ENCODE peak calls at places on chromosomes 6 and 20, in six cellular contexts. One of them, this sample, is unnamed.
A peak's percentile ranks its signal among the peaks of the same experiment; 100 is the strongest.

GRCh38 chr20:50987493-50988210 is 29.0 kb downstream of the MOCS3 start:
- DNase-seq in lower lobe of right lung: no peak
- DNase-seq in uterus: peak; percentile 79
- DNase-seq in IMR-90: peak; percentile 90
- DNase-seq in ovary: peak; percentile 54
- DNase-seq in fibroblast of the aortic adventitia: peak; percentile 94
- DNase-seq in this sample: peak; percentile 77

GRCh38 chr6:31356946-31357466 is at the start of gene HLA-B:
- DNase-seq in lower lobe of right lung: peak; percentile 81
- DNase-seq in uterus: peak; percentile 92
- DNase-seq in fibroblast of the aortic adventitia: peak; percentile 85
- DNase-seq in IMR-90: peak; percentile 87
- DNase-seq in ovary: peak; percentile 82
- DNase-seq in this sample: peak; percentile 59

GRCh38 chr6:56758120-56758519 is 115.4 kb upstream of the DST start:
- DNase-seq in uterus: no peak
- DNase-seq in IMR-90: no peak
- DNase-seq in lower lobe of right lung: no peak
- DNase-seq in ovary: no peak
- DNase-seq in fibroblast of the aortic adventitia: no peak
- DNase-seq in this sample: no peak

GRCh38 chr6:6333498-6333897 is 13.0 kb upstream of the F13A1 start:
- DNase-seq in IMR-90: no peak
- DNase-seq in uterus: no peak
- DNase-seq in ovary: no peak
- DNase-seq in fibroblast of the aortic adventitia: no peak
- DNase-seq in lower lobe of right lung: no peak
- DNase-seq in this sample: no peak

GRCh38 chr6:17179246-17180073 is 77.6 kb downstream of the STMND1 start:
- DNase-seq in lower lobe of right lung: no peak
- DNase-seq in uterus: no peak
- DNase-seq in IMR-90: peak; percentile 68
- DNase-seq in fibroblast of the aortic adventitia: peak; percentile 7
- DNase-seq in ovary: no peak
- DNase-seq in this sample: no peak

GRCh38 chr6:70474751-70475150 is 61.4 kb downstream of the FAM135A start:
- DNase-seq in ovary: no peak
- DNase-seq in uterus: no peak
- DNase-seq in lower lobe of right lung: no peak
- DNase-seq in IMR-90: peak; percentile 62
- DNase-seq in fibroblast of the aortic adventitia: no peak
- DNase-seq in this sample: no peak

GRCh38 chr6:46989384-46989783 is 52.7 kb downstream of the ADGRF1 start:
- DNase-seq in IMR-90: no peak
- DNase-seq in uterus: peak; percentile 26
- DNase-seq in fibroblast of the aortic adventitia: peak; percentile 63
- DNase-seq in ovary: no peak
- DNase-seq in lower lobe of right lung: no peak
- DNase-seq in this sample: no peak

GRCh38 chr6:54419885-54420284 is 111.6 kb downstream of the TINAG start:
- DNase-seq in ovary: no peak
- DNase-seq in IMR-90: peak; percentile 96
- DNase-seq in uterus: no peak
- DNase-seq in fibroblast of the aortic adventitia: peak; percentile 93
- DNase-seq in lower lobe of right lung: no peak
- DNase-seq in this sample: peak; percentile 67

GRCh38 chr20:58310291-58310782 is 822 bp downstream of the RAB22A start:
- DNase-seq in fibroblast of the aortic adventitia: peak; percentile 32
- DNase-seq in IMR-90: peak; percentile 14
- DNase-seq in ovary: no peak
- DNase-seq in lower lobe of right lung: no peak
- DNase-seq in uterus: no peak
- DNase-seq in this sample: no peak

GRCh38 chr6:93293399-93294271 is 125.7 kb downstream of the EPHA7 start:
- DNase-seq in uterus: no peak
- DNase-seq in lower lobe of right lung: no peak
- DNase-seq in ovary: no peak
- DNase-seq in IMR-90: no peak
- DNase-seq in fibroblast of the aortic adventitia: no peak
- DNase-seq in this sample: no peak

GRCh38 chr20:62652051-62652893 is 10.0 kb downstream of the SLCO4A1 start:
- DNase-seq in ovary: peak; percentile 95
- DNase-seq in IMR-90: peak; percentile 99
- DNase-seq in fibroblast of the aortic adventitia: peak; percentile 99
- DNase-seq in uterus: peak; percentile 96
- DNase-seq in lower lobe of right lung: peak; percentile 93
- DNase-seq in this sample: peak; percentile 97

GRCh38 chr20:37042986-37043972 is 52.5 kb downstream of the RBL1 start:
- DNase-seq in lower lobe of right lung: no peak
- DNase-seq in ovary: no peak
- DNase-seq in uterus: no peak
- DNase-seq in fibroblast of the aortic adventitia: no peak
- DNase-seq in IMR-90: no peak
- DNase-seq in this sample: no peak

GRCh38 chr20:37564388-37565133 is 36.9 kb upstream of the BLCAP start:
- DNase-seq in IMR-90: no peak
- DNase-seq in lower lobe of right lung: peak; percentile 56
- DNase-seq in uterus: no peak
- DNase-seq in fibroblast of the aortic adventitia: peak; percentile 16
- DNase-seq in ovary: peak; percentile 71
- DNase-seq in this sample: no peak

GRCh38 chr6:120556491-120556890 is 777.8 kb downstream of the TBC1D32 start:
- DNase-seq in ovary: no peak
- DNase-seq in fibroblast of the aortic adventitia: no peak
- DNase-seq in uterus: no peak
- DNase-seq in IMR-90: no peak
- DNase-seq in lower lobe of right lung: no peak
- DNase-seq in this sample: no peak

GRCh38 chr6:153044295-153044694 is 41.8 kb upstream of the MTRF1L start:
- DNase-seq in uterus: no peak
- DNase-seq in fibroblast of the aortic adventitia: no peak
- DNase-seq in IMR-90: no peak
- DNase-seq in lower lobe of right lung: no peak
- DNase-seq in ovary: no peak
- DNase-seq in this sample: no peak

GRCh38 chr6:6547111-6547879 is 41.2 kb upstream of the LY86 start:
- DNase-seq in IMR-90: peak; percentile 75
- DNase-seq in lower lobe of right lung: peak; percentile 82
- DNase-seq in ovary: peak; percentile 84
- DNase-seq in uterus: peak; percentile 86
- DNase-seq in fibroblast of the aortic adventitia: peak; percentile 86
- DNase-seq in this sample: peak; percentile 28

GRCh38 chr6:10413850-10414765 is 766 bp downstream of the TFAP2A start:
- DNase-seq in lower lobe of right lung: no peak
- DNase-seq in IMR-90: no peak
- DNase-seq in fibroblast of the aortic adventitia: no peak
- DNase-seq in ovary: no peak
- DNase-seq in uterus: no peak
- DNase-seq in this sample: no peak

GRCh38 chr6:17865798-17866725 is 121.4 kb downstream of the KIF13A start:
- DNase-seq in lower lobe of right lung: no peak
- DNase-seq in ovary: peak; percentile 35
- DNase-seq in fibroblast of the aortic adventitia: peak; percentile 94
- DNase-seq in uterus: peak; percentile 80
- DNase-seq in IMR-90: peak; percentile 95
- DNase-seq in this sample: peak; percentile 72

GRCh38 chr6:157518399-157519250 is 137.6 kb downstream of the ZDHHC14 start:
- DNase-seq in IMR-90: peak; percentile 10
- DNase-seq in lower lobe of right lung: no peak
- DNase-seq in ovary: peak; percentile 65
- DNase-seq in uterus: no peak
- DNase-seq in fibroblast of the aortic adventitia: no peak
- DNase-seq in this sample: no peak

GRCh38 chr6:31162463-31163165 is 4.2 kb downstream of the TCF19 start:
- DNase-seq in uterus: no peak
- DNase-seq in ovary: no peak
- DNase-seq in IMR-90: no peak
- DNase-seq in lower lobe of right lung: no peak
- DNase-seq in fibroblast of the aortic adventitia: no peak
- DNase-seq in this sample: no peak

GRCh38 chr20:63976980-63977391 is 2.5 kb downstream of the SAMD10 start:
- DNase-seq in uterus: no peak
- DNase-seq in IMR-90: no peak
- DNase-seq in lower lobe of right lung: no peak
- DNase-seq in fibroblast of the aortic adventitia: no peak
- DNase-seq in ovary: no peak
- DNase-seq in this sample: no peak

GRCh38 chr6:133130863-133131262 is 110.3 kb upstream of the EYA4 start:
- DNase-seq in lower lobe of right lung: peak; percentile 51
- DNase-seq in IMR-90: peak; percentile 66
- DNase-seq in uterus: peak; percentile 18
- DNase-seq in fibroblast of the aortic adventitia: peak; percentile 4
- DNase-seq in ovary: no peak
- DNase-seq in this sample: no peak

GRCh38 chr6:3748726-3749389 is 2.7 kb downstream of the PXDC1 start:
- DNase-seq in lower lobe of right lung: no peak
- DNase-seq in IMR-90: peak; percentile 61
- DNase-seq in uterus: no peak
- DNase-seq in ovary: no peak
- DNase-seq in fibroblast of the aortic adventitia: no peak
- DNase-seq in this sample: no peak

GRCh38 chr20:39849664-39850063 is 839.4 kb downstream of the MAFB start:
- DNase-seq in lower lobe of right lung: peak; percentile 67
- DNase-seq in ovary: peak; percentile 87
- DNase-seq in fibroblast of the aortic adventitia: peak; percentile 93
- DNase-seq in uterus: peak; percentile 78
- DNase-seq in IMR-90: peak; percentile 94
- DNase-seq in this sample: peak; percentile 86

GRCh38 chr20:3923818-3924217 is 34.6 kb downstream of the PANK2 start:
- DNase-seq in ovary: no peak
- DNase-seq in IMR-90: peak; percentile 77
- DNase-seq in uterus: no peak
- DNase-seq in lower lobe of right lung: peak; percentile 18
- DNase-seq in fibroblast of the aortic adventitia: peak; percentile 50
- DNase-seq in this sample: no peak

GRCh38 chr6:548517-548916 is 108.4 kb downstream of the HUS1B start:
- DNase-seq in IMR-90: no peak
- DNase-seq in uterus: no peak
- DNase-seq in fibroblast of the aortic adventitia: no peak
- DNase-seq in ovary: no peak
- DNase-seq in lower lobe of right lung: no peak
- DNase-seq in this sample: no peak

GRCh38 chr6:6717008-6717763 is 128.7 kb downstream of the LY86 start:
- DNase-seq in IMR-90: no peak
- DNase-seq in uterus: no peak
- DNase-seq in ovary: no peak
- DNase-seq in lower lobe of right lung: no peak
- DNase-seq in fibroblast of the aortic adventitia: no peak
- DNase-seq in this sample: no peak

GRCh38 chr6:163147988-163148387 is 266.5 kb upstream of the QKI start:
- DNase-seq in IMR-90: no peak
- DNase-seq in uterus: no peak
- DNase-seq in lower lobe of right lung: no peak
- DNase-seq in ovary: no peak
- DNase-seq in fibroblast of the aortic adventitia: no peak
- DNase-seq in this sample: no peak

GRCh38 chr6:2817778-2818443 is 23.8 kb downstream of the SERPINB1 start:
- DNase-seq in uterus: no peak
- DNase-seq in fibroblast of the aortic adventitia: peak; percentile 79
- DNase-seq in lower lobe of right lung: no peak
- DNase-seq in ovary: no peak
- DNase-seq in IMR-90: peak; percentile 61
- DNase-seq in this sample: no peak

GRCh38 chr6:155580904-155581303 is 125.3 kb upstream of the NOX3 start:
- DNase-seq in IMR-90: no peak
- DNase-seq in fibroblast of the aortic adventitia: no peak
- DNase-seq in uterus: no peak
- DNase-seq in lower lobe of right lung: no peak
- DNase-seq in ovary: no peak
- DNase-seq in this sample: no peak
- TF ChIP-seq CTCF in IMR-90: peak; percentile 4
- TF ChIP-seq CTCF in fibroblast of the aortic adventitia: peak; percentile 13
- TF ChIP-seq CTCF in uterus: no peak
- TF ChIP-seq CTCF in lower lobe of right lung: no peak
- TF ChIP-seq CTCF in ovary: no peak
- TF ChIP-seq CTCF in this sample: no peak

GRCh38 chr6:149473080-149474052 is 11.4 kb downstream of the ZC3H12D start:
- DNase-seq in uterus: no peak
- DNase-seq in IMR-90: no peak
- DNase-seq in fibroblast of the aortic adventitia: no peak
- DNase-seq in ovary: no peak
- DNase-seq in lower lobe of right lung: no peak
- DNase-seq in this sample: no peak
- TF ChIP-seq CTCF in uterus: no peak
- TF ChIP-seq CTCF in IMR-90: no peak
- TF ChIP-seq CTCF in fibroblast of the aortic adventitia: no peak
- TF ChIP-seq CTCF in ovary: no peak
- TF ChIP-seq CTCF in lower lobe of right lung: no peak
- TF ChIP-seq CTCF in this sample: no peak

GRCh38 chr6:156391379-156391777 is 385.8 kb upstream of the ARID1B start:
- DNase-seq in IMR-90: no peak
- DNase-seq in uterus: no peak
- DNase-seq in ovary: no peak
- DNase-seq in lower lobe of right lung: no peak
- DNase-seq in fibroblast of the aortic adventitia: no peak
- DNase-seq in this sample: no peak
- TF ChIP-seq CTCF in IMR-90: no peak
- TF ChIP-seq CTCF in uterus: no peak
- TF ChIP-seq CTCF in ovary: no peak
- TF ChIP-seq CTCF in lower lobe of right lung: no peak
- TF ChIP-seq CTCF in fibroblast of the aortic adventitia: no peak
- TF ChIP-seq CTCF in this sample: no peak

DNA sequence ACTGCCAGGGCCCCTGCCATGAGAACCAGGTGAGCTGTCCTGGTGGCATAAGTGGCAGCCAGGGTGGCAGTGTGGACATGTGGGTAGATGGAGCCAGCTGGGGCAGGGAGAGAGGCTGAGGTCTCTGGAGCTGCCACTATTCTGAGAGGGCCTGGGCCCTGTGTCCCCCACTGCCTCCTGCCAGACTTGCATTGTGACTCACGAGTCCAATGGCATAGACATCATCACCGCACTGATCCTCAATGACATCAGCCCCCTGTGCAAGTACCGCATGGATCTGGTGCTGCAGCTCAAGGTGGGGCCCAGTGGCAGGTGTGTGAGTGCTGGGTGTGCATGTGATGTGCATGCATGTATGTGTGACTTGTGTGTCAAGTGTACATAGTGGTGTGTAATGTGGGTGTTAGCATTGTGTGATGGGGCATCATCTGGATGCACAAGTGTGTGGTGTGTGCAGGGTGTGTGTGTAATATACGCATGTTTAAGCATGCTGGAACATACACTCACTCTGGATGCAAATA is 25.2 kb downstream of the UQCC2 start:
- DNase-seq in lower lobe of right lung: no peak
- DNase-seq in uterus: no peak
- DNase-seq in fibroblast of the aortic adventitia: no peak
- DNase-seq in ovary: no peak
- DNase-seq in IMR-90: no peak
- DNase-seq in this sample: no peak
- TF ChIP-seq CTCF in lower lobe of right lung: no peak
- TF ChIP-seq CTCF in uterus: no peak
- TF ChIP-seq CTCF in fibroblast of the aortic adventitia: no peak
- TF ChIP-seq CTCF in ovary: no peak
- TF ChIP-seq CTCF in IMR-90: no peak
- TF ChIP-seq CTCF in this sample: no peak

GRCh38 chr6:68468244-68468884 is 166.7 kb upstream of the ADGRB3 start:
- DNase-seq in ovary: no peak
- DNase-seq in IMR-90: no peak
- DNase-seq in lower lobe of right lung: no peak
- DNase-seq in fibroblast of the aortic adventitia: no peak
- DNase-seq in uterus: no peak
- DNase-seq in this sample: no peak
- TF ChIP-seq CTCF in ovary: no peak
- TF ChIP-seq CTCF in IMR-90: no peak
- TF ChIP-seq CTCF in lower lobe of right lung: no peak
- TF ChIP-seq CTCF in fibroblast of the aortic adventitia: no peak
- TF ChIP-seq CTCF in uterus: no peak
- TF ChIP-seq CTCF in this sample: no peak

GRCh38 chr6:36285187-36285612 is 15.3 kb downstream of the PNPLA1 start:
- DNase-seq in ovary: no peak
- DNase-seq in lower lobe of right lung: no peak
- DNase-seq in fibroblast of the aortic adventitia: no peak
- DNase-seq in uterus: no peak
- DNase-seq in IMR-90: no peak
- DNase-seq in this sample: no peak
- TF ChIP-seq CTCF in ovary: no peak
- TF ChIP-seq CTCF in lower lobe of right lung: no peak
- TF ChIP-seq CTCF in fibroblast of the aortic adventitia: no peak
- TF ChIP-seq CTCF in uterus: no peak
- TF ChIP-seq CTCF in IMR-90: no peak
- TF ChIP-seq CTCF in this sample: no peak

This sample was measured in AG09319.